ENCODE peak calls at places on chromosomes 12 and 14, in six cellular contexts. B is HCT116, P is SK-N-SH, E is neural progenitor cell, F is MM.1S, V is PC-3. N is an unnamed sample.

GRCh38 chr12:126545411-126545810 is 1480.2 kb downstream of the AACS start:
- DNase-seq in V (peak; percentile 9), B (no peak), P (no peak), F (no peak), E (no peak), N (no peak)

GRCh38 chr12:129984097-129984496 is 80.3 kb upstream of the TMEM132D start:
- DNase-seq in E (peak; percentile 13), V (no peak), P (no peak), B (no peak), F (no peak), N (no peak)

GRCh38 chr12:70919597-70920035 is 922 bp downstream of the PTPRR start:
- DNase-seq in V (no peak), B (no peak), P (peak; percentile 48), E (peak; percentile 76), F (no peak), N (peak; percentile 42)

GRCh38 chr14:51444381-51445000 is 204.4 kb downstream of the TMX1 start:
- DNase-seq in F (no peak), B (no peak), V (no peak), P (no peak), E (no peak), N (no peak)

GRCh38 chr14:93114068-93114710 is 1.5 kb downstream of the ITPK1 start:
- DNase-seq in E (peak; percentile 26), B (no peak), P (no peak), V (peak; percentile 15), F (no peak), N (peak; percentile 32)

GRCh38 chr12:9634177-9634803 is 26.6 kb upstream of the KLRB1 start:
- DNase-seq in F (peak; percentile 70), P (peak; percentile 35), V (peak; percentile 77), B (no peak), E (peak; percentile 57), N (peak; percentile 56)

GRCh38 chr14:73717247-73717646 is 3.1 kb upstream of the PNMA1 start:
- DNase-seq in F (no peak), P (peak; percentile 69), V (no peak), B (no peak), E (no peak), N (no peak)

GRCh38 chr12:132506730-132507538 is 17.0 kb downstream of the FBRSL1 start:
- DNase-seq in V (no peak), E (no peak), F (no peak), B (no peak), P (peak; percentile 74), N (peak; percentile 79)

GRCh38 chr12:123533672-123534643 is at the start of gene RILPL1:
- DNase-seq in V (peak; percentile 39), E (peak; percentile 85), P (peak; percentile 94), B (no peak), F (peak; percentile 6), N (peak; percentile 77)

GRCh38 chr12:121992059-121992879 is 29.4 kb upstream of the BCL7A start:
- DNase-seq in P (no peak), E (no peak), B (no peak), V (peak; percentile 99), F (no peak), N (peak; percentile 98)

GRCh38 chr12:1099158-1099557 is 108.1 kb downstream of the ERC1 start:
- DNase-seq in F (peak; percentile 46), B (no peak), V (no peak), E (no peak), P (no peak), N (no peak)

GRCh38 chr12:69056743-69057515 is 124.0 kb upstream of the CPM start:
- DNase-seq in P (no peak), E (no peak), V (no peak), B (no peak), F (no peak), N (peak; percentile 74)

GRCh38 chr12:8860165-8860961 is 37.9 kb downstream of the A2ML1 start:
- DNase-seq in B (peak; percentile 27), E (peak; percentile 72), V (peak; percentile 36), F (peak; percentile 31), P (peak; percentile 33), N (peak; percentile 65)

GRCh38 chr12:11738450-11738849 is 89.0 kb downstream of the ETV6 start:
- DNase-seq in E (no peak), V (no peak), F (no peak), P (no peak), B (no peak), N (no peak)

GRCh38 chr14:26984318-26985177 is 386.7 kb upstream of the NOVA1 start:
- DNase-seq in E (peak; percentile 86), B (peak; percentile 4), P (peak; percentile 11), F (peak; percentile 41), V (peak; percentile 78), N (peak; percentile 72)

GRCh38 chr14:52954346-52955214 is 3.7 kb upstream of the FERMT2 start:
- DNase-seq in F (no peak), P (no peak), B (no peak), V (no peak), E (no peak), N (no peak)

GRCh38 chr12:109385339-109386078 is 37.8 kb downstream of the MYO1H start:
- DNase-seq in B (peak; percentile 51), E (peak; percentile 48), V (peak; percentile 81), F (peak; percentile 46), P (peak; percentile 51), N (peak; percentile 85)

GRCh38 chr14:74609721-74610120 is 2.3 kb downstream of the LTBP2 start:
- DNase-seq in B (no peak), V (no peak), F (no peak), E (no peak), P (no peak), N (peak; percentile 34)

GRCh38 chr14:59424707-59425106 is 40.5 kb downstream of the GPR135 start:
- DNase-seq in B (no peak), V (no peak), F (no peak), E (peak; percentile 7), P (no peak), N (no peak)

GRCh38 chr14:94136575-94137331 is 7.3 kb upstream of the IFI27L2 start:
- DNase-seq in F (peak; percentile 74), P (peak; percentile 81), E (peak; percentile 89), V (peak; percentile 90), B (peak; percentile 78), N (peak; percentile 86)

GRCh38 chr12:15982471-15982870 is 71.3 kb downstream of the DERA start:
- DNase-seq in E (no peak), P (peak; percentile 44), F (no peak), V (peak; percentile 46), B (no peak), N (peak; percentile 74)

GRCh38 chr12:15979096-15980091 is 68.3 kb downstream of the DERA start:
- DNase-seq in V (peak; percentile 60), E (peak; percentile 36), B (no peak), P (peak; percentile 45), F (no peak), N (peak; percentile 90)

GRCh38 chr12:15977999-15978398 is 66.9 kb downstream of the DERA start:
- DNase-seq in P (no peak), E (no peak), B (no peak), V (no peak), F (no peak), N (no peak)

GRCh38 chr12:15982071-15982470 is 70.9 kb downstream of the DERA start:
- DNase-seq in F (no peak), E (no peak), V (no peak), B (no peak), P (no peak), N (peak; percentile 51)

GRCh38 chr12:15978431-15978950 is 67.4 kb downstream of the DERA start:
- DNase-seq in F (no peak), P (no peak), E (no peak), B (no peak), V (peak; percentile 68), N (peak; percentile 44)
- TF ChIP-seq EZH2phosphoT487 in F (no peak), P (no peak), E (no peak), B (no peak), V (no peak), N (no peak)

GRCh38 chr12:98274430-98275130 is 240.8 kb upstream of the TMPO start:
- DNase-seq in V (no peak), B (no peak), E (no peak), F (peak; percentile 84), P (no peak), N (no peak)

GRCh38 chr12:98275131-98275475 is 240.3 kb upstream of the TMPO start:
- DNase-seq in P (no peak), V (no peak), F (no peak), B (no peak), E (no peak), N (no peak)
- TF ChIP-seq EZH2phosphoT487 in P (no peak), V (no peak), F (no peak), B (no peak), E (no peak), N (no peak)

DNA sequence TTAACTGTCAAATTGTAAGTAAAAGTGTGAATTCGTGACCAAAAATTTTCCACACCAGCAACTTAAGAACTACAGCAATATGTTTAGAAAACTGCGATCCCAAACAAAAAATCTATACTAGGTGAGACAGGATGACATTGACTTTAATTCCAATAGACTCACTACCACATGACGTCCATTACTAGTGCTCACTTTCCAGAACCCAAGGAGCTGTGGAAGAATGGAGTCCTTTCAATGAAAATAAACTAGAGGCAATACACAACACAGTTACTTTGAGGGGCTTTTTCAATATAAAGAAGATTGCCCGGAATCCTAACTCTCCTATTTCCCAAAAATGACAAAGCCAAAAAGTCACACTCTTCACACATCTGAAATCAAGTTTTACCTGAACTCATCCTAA is 1.4 kb downstream of the EPS8 start:
- DNase-seq in B (no peak), E (no peak), V (no peak), P (no peak), F (no peak), N (peak; percentile 46)
- TF ChIP-seq EZH2phosphoT487 in B (no peak), E (peak; percentile 8), V (no peak), P (no peak), F (no peak), N (no peak)

GRCh38 chr12:101620762-101621133 is 26.0 kb downstream of the MYBPC1 start:
- DNase-seq in E (no peak), B (no peak), V (no peak), P (no peak), F (no peak), N (no peak)
- TF ChIP-seq EZH2phosphoT487 in E (no peak), B (no peak), V (no peak), P (no peak), F (no peak), N (no peak)

GRCh38 chr12:89844539-89844938 is 135.9 kb upstream of the ATP2B1 start:
- DNase-seq in E (no peak), P (no peak), V (no peak), F (no peak), B (no peak), N (no peak)
- TF ChIP-seq EZH2phosphoT487 in E (no peak), P (no peak), V (no peak), F (no peak), B (no peak), N (no peak)

DNA sequence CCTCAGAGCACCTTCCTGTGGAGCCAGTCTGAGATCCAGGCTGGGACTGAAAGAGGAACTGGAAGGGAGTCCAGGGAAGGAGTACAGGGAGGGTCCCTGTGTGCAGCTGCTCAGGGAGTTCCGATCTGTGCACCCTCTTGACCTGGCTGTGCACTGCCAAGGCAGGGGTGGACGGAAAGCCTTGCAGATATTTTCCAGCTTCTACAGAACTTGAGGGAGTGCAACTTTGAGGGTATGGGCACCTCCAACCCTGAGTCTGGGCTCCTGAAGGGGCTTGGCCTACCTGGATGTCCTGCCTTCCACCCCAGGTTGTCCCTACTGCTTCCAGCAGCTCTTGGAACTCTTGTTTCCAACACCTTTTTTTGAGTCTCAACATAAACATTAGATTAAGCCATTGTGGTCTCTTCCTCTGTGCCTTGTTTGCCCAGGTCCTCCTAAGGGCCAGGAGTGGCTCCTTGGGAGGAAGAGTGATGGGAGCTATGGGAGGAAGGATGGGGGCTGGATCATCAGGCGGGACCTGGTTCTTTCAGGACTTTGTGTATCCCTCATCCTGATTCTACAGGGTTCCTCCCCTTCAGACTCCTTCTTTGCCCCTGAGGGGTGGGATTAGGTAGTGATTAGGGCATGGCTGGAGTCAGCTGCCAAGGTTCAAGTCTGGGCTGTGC is 3.5 kb downstream of the KRT7 start:
- DNase-seq in P (peak; percentile 9), V (no peak), B (no peak), F (no peak), E (no peak), N (no peak)
- TF ChIP-seq EZH2phosphoT487 in P (no peak), V (no peak), B (no peak), F (no peak), E (no peak), N (no peak)

N was measured in GM23248.